ENCODE peak calls at places on chromosomes 6 and 20, in eight cellular contexts. A is HCT116, Z is OCI-LY7, W is PC-9, C is hepatocyte, F is GM23248, Y is MM.1S, T is GM23338. V is an unnamed sample. For H3K9me2, the result is how much of the 10 kb centered on the place peaks cover.

GRCh38 chr6:159727717-159728440 is 573 bp downstream of the WTAP start:
- DNase-seq in A (no peak), T (peak), F (peak), C (peak), W (no peak), Y (peak), Z (peak), V (peak)

GRCh38 chr6:79782775-79783174 is 151.6 kb downstream of the SH3BGRL2 start:
- DNase-seq in C (no peak), W (no peak), T (no peak), F (peak), Y (no peak), Z (no peak), A (no peak), V (no peak)

GRCh38 chr6:157716553-157716952 is 106.5 kb upstream of the SNX9 start:
- DNase-seq in Z (no peak), W (no peak), T (no peak), A (no peak), C (no peak), Y (no peak), F (peak), V (no peak)

GRCh38 chr20:14178952-14179351 is 158.5 kb downstream of the FLRT3 start:
- DNase-seq in Y (no peak), A (no peak), Z (no peak), C (no peak), F (peak), T (no peak), W (no peak), V (peak)

GRCh38 chr20:31602779-31603441 is 2.2 kb upstream of the ID1 start:
- DNase-seq in T (no peak), F (peak), Z (peak), W (peak), A (peak), C (peak), Y (peak), V (peak)

GRCh38 chr6:21053612-21054011 is 519.4 kb downstream of the CDKAL1 start:
- DNase-seq in Y (no peak), F (peak), A (no peak), W (no peak), Z (no peak), T (no peak), C (no peak), V (peak)

GRCh38 chr6:12472601-12473038 is 182.5 kb downstream of the EDN1 start:
- DNase-seq in F (peak), Z (no peak), T (no peak), A (no peak), W (peak), Y (no peak), C (peak), V (peak)

GRCh38 chr20:56237337-56237736 is 11.2 kb upstream of the MC3R start:
- DNase-seq in F (no peak), W (no peak), C (no peak), Z (no peak), T (no peak), A (no peak), Y (no peak), V (no peak)

GRCh38 chr6:111657146-111657545 is 51.5 kb upstream of the TRAF3IP2 start:
- DNase-seq in Y (no peak), W (peak), Z (no peak), C (no peak), A (no peak), T (no peak), F (peak), V (peak)

GRCh38 chr6:167793421-167793820 is 33.3 kb upstream of the AFDN start:
- DNase-seq in W (peak), T (no peak), Z (no peak), A (no peak), F (no peak), Y (no peak), C (no peak), V (no peak)

GRCh38 chr20:37397076-37397953 is 51.4 kb downstream of the SRC start:
- DNase-seq in W (no peak), T (peak), Z (no peak), Y (no peak), A (no peak), C (no peak), F (peak), V (peak)

GRCh38 chr20:33724439-33725094 is 4.5 kb upstream of the PXMP4 start:
- DNase-seq in W (peak), Y (no peak), F (no peak), C (no peak), T (no peak), Z (no peak), A (no peak), V (no peak)

GRCh38 chr6:122810189-122810588 is 21.1 kb downstream of the SMPDL3A start:
- DNase-seq in A (no peak), C (no peak), W (no peak), Y (no peak), T (no peak), F (no peak), Z (no peak), V (no peak)
- H3K9me2 ChIP-seq in A (under half), C (under half), W (under half), Y (under half), T (under half), F (under half), Z (under half), V (under half)

DNA sequence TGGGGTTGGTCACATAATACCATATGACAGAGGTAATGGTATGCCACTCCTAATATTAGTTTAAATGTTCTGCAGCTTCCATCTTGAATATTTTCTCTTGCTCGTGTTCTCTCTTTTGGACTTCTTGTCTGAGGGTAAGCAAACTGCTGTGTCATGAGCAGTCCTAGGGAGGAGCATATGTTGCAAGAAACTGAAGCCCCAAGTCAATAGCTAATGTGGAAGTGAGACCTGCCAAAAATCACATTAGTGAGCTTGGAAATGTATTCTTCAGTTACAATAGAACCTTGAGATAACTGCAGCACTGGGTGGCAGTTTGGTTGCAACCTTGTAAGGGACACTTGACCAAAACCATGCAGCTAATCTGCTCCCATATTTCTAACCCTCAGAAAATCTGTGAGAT is 178.2 kb upstream of the IMPG1 start:
- DNase-seq in F (no peak), Y (peak), Z (no peak), C (no peak), W (no peak), A (no peak), T (no peak), V (no peak)
- H3K9me2 ChIP-seq in F (under half), Y (under half), Z (under half), C (under half), W (under half), A (under half), T (under half), V (under half)

GRCh38 chr6:48074368-48074767 is 36.6 kb downstream of the PTCHD4 start:
- DNase-seq in F (peak), T (no peak), Y (no peak), W (no peak), Z (no peak), A (no peak), C (no peak), V (no peak)

GRCh38 chr6:48080227-48081009 is 30.6 kb downstream of the PTCHD4 start:
- DNase-seq in F (no peak), W (no peak), Z (no peak), C (no peak), T (no peak), Y (no peak), A (no peak), V (peak)

GRCh38 chr6:48078092-48078491 is 32.9 kb downstream of the PTCHD4 start:
- DNase-seq in C (no peak), F (peak), T (no peak), A (no peak), Z (no peak), W (no peak), Y (no peak), V (peak)

GRCh38 chr6:48071833-48072232 is 39.2 kb downstream of the PTCHD4 start:
- DNase-seq in W (no peak), Z (no peak), F (no peak), A (no peak), T (no peak), Y (no peak), C (no peak), V (no peak)

GRCh38 chr6:48075181-48075580 is 35.8 kb downstream of the PTCHD4 start:
- DNase-seq in T (no peak), Z (no peak), C (no peak), F (peak), W (no peak), A (no peak), Y (no peak), V (peak)
- H3K9me2 ChIP-seq in T (under half), Z (under half), C (under half), F (under half), W (under half), A (under half), Y (under half), V (under half)

DNA sequence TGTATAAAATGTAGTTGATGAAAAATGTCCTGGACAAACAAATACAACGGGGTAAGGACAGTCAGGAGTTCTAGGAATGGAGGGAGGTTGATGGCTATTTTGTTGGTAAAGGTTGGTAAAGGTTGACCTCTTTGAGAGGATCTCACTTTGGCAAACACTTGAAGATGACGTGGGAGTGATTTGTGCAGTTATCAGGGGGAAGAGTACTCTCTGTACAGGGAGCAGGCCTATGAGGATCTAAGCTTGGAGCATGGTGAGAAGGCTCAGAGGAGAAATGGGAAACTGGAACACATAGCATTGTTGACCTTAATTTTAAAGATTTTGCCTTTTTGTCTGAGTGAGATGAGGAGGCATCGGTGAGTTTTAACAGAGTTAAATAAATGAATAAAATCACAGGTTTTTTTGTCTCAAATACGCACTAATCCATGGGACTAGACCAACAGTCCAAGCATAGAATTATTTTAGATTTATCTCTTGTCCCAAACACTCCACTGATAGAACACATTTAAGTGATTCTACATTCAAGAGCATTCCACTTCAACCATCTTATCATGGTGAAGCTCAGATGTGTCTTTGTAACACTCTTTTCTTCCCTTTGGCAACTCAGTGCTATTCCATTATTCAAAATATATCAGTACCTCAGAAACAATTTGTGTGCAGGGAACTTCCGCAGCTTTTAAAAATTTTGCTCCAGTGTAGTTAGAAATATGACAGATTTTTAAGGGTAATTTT is 5.7 kb downstream of the LAMA2 start:
- DNase-seq in C (no peak), Y (no peak), Z (no peak), T (no peak), W (peak), F (no peak), A (no peak), V (no peak)
- H3K9me2 ChIP-seq in C (under half), Y (under half), Z (under half), T (under half), W (under half), F (under half), A (under half), V (under half)

DNA sequence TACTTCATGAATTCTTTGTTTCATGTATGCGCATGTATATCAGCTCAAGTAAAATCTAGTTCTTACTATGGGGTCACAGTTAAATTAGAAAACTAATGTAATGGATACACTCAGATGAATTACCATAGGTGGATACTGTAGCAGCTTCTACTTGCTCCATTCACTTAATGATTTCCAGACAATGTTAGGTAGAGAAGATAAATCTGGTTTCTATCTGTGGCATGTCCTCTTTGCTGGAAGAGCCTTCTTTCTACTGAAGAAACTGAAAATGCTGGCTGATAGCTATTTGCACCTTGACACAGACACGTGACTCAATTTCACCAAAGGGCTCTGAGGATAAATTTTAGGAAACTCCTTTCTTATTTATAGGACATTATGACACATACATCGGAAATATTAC is 49.5 kb downstream of the BCAS1 start:
- DNase-seq in C (no peak), Z (no peak), Y (no peak), A (no peak), T (no peak), W (no peak), F (no peak), V (no peak)
- H3K9me2 ChIP-seq in C (under half), Z (under half), Y (under half), A (under half), T (under half), W (under half), F (under half), V (under half)